ENCODE peak calls at places on chromosomes 4 and X, in four cellular contexts. T is lower lobe of right lung, S is transverse colon, H is HCT116. M is an unnamed sample.

GRCh38 chrX:75623535-75623934 is 100.7 kb upstream of the ZDHHC15 start:
- DNase-seq in T (no peak), S (no peak), H (no peak), M (no peak)

GRCh38 chrX:74509989-74510388 is 88.7 kb downstream of the SLC16A2 start:
- DNase-seq in T (no peak), H (no peak), S (no peak), M (no peak)

GRCh38 chrX:56728321-56728720 is 722 bp upstream of the NBDY start:
- DNase-seq in T (no peak), S (no peak), H (no peak), M (no peak)

GRCh38 chr4:22363071-22363470 is 152.8 kb downstream of the ADGRA3 start:
- DNase-seq in H (no peak), T (no peak), S (no peak), M (no peak)

GRCh38 chr4:16667464-16667863 is 231.0 kb downstream of the LDB2 start:
- DNase-seq in H (no peak), S (no peak), T (no peak), M (no peak)

GRCh38 chr4:183747931-183748664 is 89.0 kb downstream of the TRAPPC11 start:
- DNase-seq in H (no peak), S (peak; percentile 37), T (no peak), M (no peak)

GRCh38 chrX:153434801-153435200 is 11.1 kb downstream of the TREX2 start:
- DNase-seq in T (no peak), H (no peak), S (no peak), M (no peak)

GRCh38 chr4:68390205-68390604 is 40.3 kb upstream of the YTHDC1 start:
- DNase-seq in H (no peak), S (no peak), T (no peak), M (no peak)

GRCh38 chr4:15654556-15655222 is 468 bp downstream of the FBXL5 start:
- DNase-seq in S (peak; percentile 59), T (peak; percentile 67), H (no peak), M (no peak)

GRCh38 chr4:41297832-41298231 is 41.1 kb downstream of the UCHL1 start:
- DNase-seq in H (no peak), T (no peak), S (no peak), M (no peak)

GRCh38 chr4:25100710-25101109 is 59.5 kb downstream of the SEPSECS start:
- DNase-seq in T (no peak), S (no peak), H (no peak), M (no peak)

GRCh38 chr4:110484767-110485166 is 8.8 kb downstream of the ENPEP start:
- DNase-seq in H (no peak), T (no peak), S (no peak), M (no peak)

GRCh38 chr4:169985881-169986280 is 40.3 kb downstream of the MFAP3L start:
- DNase-seq in S (no peak), T (no peak), H (no peak), M (no peak)

DNA sequence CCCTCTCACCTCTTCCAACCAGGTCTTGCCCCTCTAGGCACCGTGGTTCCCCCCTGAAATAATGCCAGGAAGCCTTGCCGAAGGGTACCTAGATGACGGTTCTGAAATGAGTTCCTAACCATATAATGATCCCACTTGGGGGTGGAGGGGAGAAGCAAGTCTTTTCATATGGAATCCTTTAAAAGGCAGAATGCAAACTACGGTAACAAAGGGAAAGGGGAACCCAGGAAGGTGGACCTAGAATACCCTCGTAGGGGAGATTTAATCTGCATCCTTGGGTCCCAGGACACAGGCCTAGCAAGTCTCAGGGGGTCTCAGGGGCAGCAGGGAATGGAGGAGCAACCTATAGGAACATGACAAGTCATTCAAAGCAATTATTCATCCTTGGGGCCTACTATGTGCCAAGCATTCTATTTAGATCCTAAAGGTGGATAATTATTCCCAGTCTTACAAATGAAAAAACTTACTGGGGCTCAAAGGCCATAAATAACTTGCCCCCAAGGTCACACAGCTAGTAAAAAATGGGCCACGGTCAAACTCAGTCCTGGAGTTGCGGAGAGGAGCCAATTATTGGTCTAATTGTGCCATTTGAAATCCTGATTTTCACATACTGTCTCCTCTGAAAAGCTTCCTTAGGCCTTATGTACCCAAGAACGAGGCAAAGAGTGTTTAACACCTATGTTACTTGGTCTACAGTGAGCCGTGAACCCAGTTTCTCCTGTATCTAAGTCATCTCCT is 8.8 kb downstream of the BCOR start:
- DNase-seq in T (no peak), S (no peak), H (no peak), M (no peak)
- H3K4me1 ChIP-seq in T (peaks cover 60% of the 10 kb centered on the region), S (peaks cover 44% of the 10 kb centered on the region), H (peaks cover 95% of the 10 kb centered on the region), M (peaks cover 8% of the 10 kb centered on the region)

DNA sequence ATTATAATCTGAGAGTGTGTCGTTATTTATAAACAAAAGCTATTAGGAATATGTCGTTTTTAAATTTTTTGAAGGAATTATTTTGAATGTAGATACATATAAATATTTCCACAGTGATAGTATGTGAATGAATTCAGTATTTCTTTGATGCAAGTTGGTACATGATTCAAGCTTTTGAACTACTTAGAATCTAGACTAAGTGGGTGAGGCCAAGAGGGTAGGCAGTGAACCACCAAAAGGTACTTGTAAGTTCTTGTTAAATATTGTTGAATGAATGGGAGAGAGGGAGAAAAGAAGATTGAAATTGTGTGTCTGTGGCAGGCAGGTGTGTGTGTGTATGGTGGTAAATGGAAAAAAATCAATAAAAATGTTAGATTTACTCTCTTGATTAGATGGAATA is 69.6 kb downstream of the ARFIP1 start:
- DNase-seq in S (no peak), H (no peak), T (no peak), M (no peak)
- H3K27ac ChIP-seq in S (no peak overlapping the region), H (no peak overlapping the region), T (no peak overlapping the region), M (no peak overlapping the region)

GRCh38 chr4:147830102-147830463 is 98.2 kb downstream of the ARHGAP10 start:
- DNase-seq in S (no peak), H (no peak), T (no peak), M (no peak)
- H3K4me1 ChIP-seq in S (peaks cover 23% of the 10 kb centered on the region), H (peaks cover 57% of the 10 kb centered on the region), T (peaks cover 57% of the 10 kb centered on the region), M (peaks cover 42% of the 10 kb centered on the region)

GRCh38 chrX:40090961-40091360 is 6.8 kb downstream of the BCOR start:
- DNase-seq in S (no peak), T (no peak), H (no peak), M (no peak)
- H3K27ac ChIP-seq in S (peak overlapping the region; percentile 79), T (no peak overlapping the region), H (peak overlapping the region; percentile 56), M (no peak overlapping the region)